ENCODE peak calls at places on chromosome 13, in five cellular contexts. One of them, this sample, is unnamed.

GRCh38 chr13:42876810-42877550 is 95.6 kb downstream of the FAM216B start:
- DNase-seq in Caco-2: no peak
- DNase-seq in aorta: no peak
- DNase-seq in Karpas-422: no peak
- DNase-seq in tibial nerve: no peak
- DNase-seq in this sample: peak; percentile 59

GRCh38 chr13:31032574-31033095 is 100.2 kb downstream of the TEX26 start:
- DNase-seq in Caco-2: no peak
- DNase-seq in aorta: no peak
- DNase-seq in Karpas-422: no peak
- DNase-seq in tibial nerve: no peak
- DNase-seq in this sample: no peak

GRCh38 chr13:27362064-27362751 is 62.2 kb upstream of the GTF3A start:
- DNase-seq in Caco-2: peak; percentile 93
- DNase-seq in aorta: peak; percentile 96
- DNase-seq in Karpas-422: peak; percentile 86
- DNase-seq in tibial nerve: peak; percentile 75
- DNase-seq in this sample: peak; percentile 92

GRCh38 chr13:62510906-62511655 is 1095.4 kb upstream of the PCDH20 start:
- DNase-seq in Caco-2: no peak
- DNase-seq in aorta: no peak
- DNase-seq in Karpas-422: no peak
- DNase-seq in tibial nerve: no peak
- DNase-seq in this sample: no peak

GRCh38 chr13:23339225-23339624 is 94.3 kb downstream of the SACS start:
- DNase-seq in Caco-2: no peak
- DNase-seq in aorta: no peak
- DNase-seq in Karpas-422: no peak
- DNase-seq in tibial nerve: no peak
- DNase-seq in this sample: no peak

GRCh38 chr13:77751513-77752456 is 54.3 kb downstream of the SLAIN1 start:
- DNase-seq in Caco-2: peak; percentile 54
- DNase-seq in aorta: no peak
- DNase-seq in Karpas-422: peak; percentile 77
- DNase-seq in tibial nerve: no peak
- DNase-seq in this sample: peak; percentile 72

GRCh38 chr13:109402976-109403375 is 383.4 kb downstream of the IRS2 start:
- DNase-seq in Caco-2: no peak
- DNase-seq in aorta: no peak
- DNase-seq in Karpas-422: no peak
- DNase-seq in tibial nerve: no peak
- DNase-seq in this sample: peak; percentile 20

GRCh38 chr13:51961493-51962403 is 49.5 kb downstream of the ATP7B start:
- DNase-seq in Caco-2: no peak
- DNase-seq in aorta: no peak
- DNase-seq in Karpas-422: no peak
- DNase-seq in tibial nerve: no peak
- DNase-seq in this sample: no peak

GRCh38 chr13:42211704-42212103 is 60.2 kb upstream of the AKAP11 start:
- DNase-seq in Caco-2: no peak
- DNase-seq in aorta: no peak
- DNase-seq in Karpas-422: no peak
- DNase-seq in tibial nerve: no peak
- DNase-seq in this sample: no peak

GRCh38 chr13:96792736-96793444 is 201.4 kb downstream of the OXGR1 start:
- DNase-seq in Caco-2: no peak
- DNase-seq in aorta: no peak
- DNase-seq in Karpas-422: no peak
- DNase-seq in tibial nerve: no peak
- DNase-seq in this sample: no peak

GRCh38 chr13:90365130-90365529 is 982.4 kb upstream of the MIR17HG start:
- DNase-seq in Caco-2: no peak
- DNase-seq in aorta: no peak
- DNase-seq in Karpas-422: no peak
- DNase-seq in tibial nerve: no peak
- DNase-seq in this sample: peak; percentile 35

GRCh38 chr13:73809561-73809960 is 324.6 kb downstream of the KLF12 start:
- DNase-seq in Caco-2: no peak
- DNase-seq in aorta: no peak
- DNase-seq in Karpas-422: no peak
- DNase-seq in tibial nerve: no peak
- DNase-seq in this sample: peak; percentile 30

GRCh38 chr13:113819731-113820715 is 43.9 kb downstream of the GAS6 start:
- DNase-seq in Caco-2: no peak
- DNase-seq in aorta: peak; percentile 77
- DNase-seq in Karpas-422: no peak
- DNase-seq in tibial nerve: no peak
- DNase-seq in this sample: no peak
- H3K4me1 ChIP-seq in Caco-2: no peaks in the 10 kb centered on the region
- H3K4me1 ChIP-seq in aorta: no peaks in the 10 kb centered on the region
- H3K4me1 ChIP-seq in Karpas-422: peaks cover 9% of the 10 kb centered on the region
- H3K4me1 ChIP-seq in tibial nerve: peaks cover 20% of the 10 kb centered on the region
- H3K4me1 ChIP-seq in this sample: peaks cover 36% of the 10 kb centered on the region

GRCh38 chr13:79485014-79485441 is 4.1 kb downstream of the NDFIP2 start:
- DNase-seq in Caco-2: peak; percentile 78
- DNase-seq in aorta: no peak
- DNase-seq in Karpas-422: no peak
- DNase-seq in tibial nerve: no peak
- DNase-seq in this sample: peak; percentile 91
- H3K4me3 ChIP-seq in Caco-2: no peak overlapping the region
- H3K4me3 ChIP-seq in aorta: no peak overlapping the region
- H3K4me3 ChIP-seq in Karpas-422: no peak overlapping the region
- H3K4me3 ChIP-seq in tibial nerve: no peak overlapping the region
- H3K4me3 ChIP-seq in this sample: peak overlapping the region; percentile 4

GRCh38 chr13:112250788-112251445 is 125.2 kb upstream of the SPACA7 start:
- DNase-seq in Caco-2: no peak
- DNase-seq in aorta: no peak
- DNase-seq in Karpas-422: no peak
- DNase-seq in tibial nerve: no peak
- DNase-seq in this sample: no peak

GRCh38 chr13:112248406-112248760 is 127.8 kb upstream of the SPACA7 start:
- DNase-seq in Caco-2: no peak
- DNase-seq in aorta: no peak
- DNase-seq in Karpas-422: no peak
- DNase-seq in tibial nerve: no peak
- DNase-seq in this sample: no peak

GRCh38 chr13:112251930-112252585 is 124.1 kb upstream of the SPACA7 start:
- DNase-seq in Caco-2: no peak
- DNase-seq in aorta: no peak
- DNase-seq in Karpas-422: no peak
- DNase-seq in tibial nerve: no peak
- DNase-seq in this sample: no peak

GRCh38 chr13:112248909-112249592 is 127.1 kb upstream of the SPACA7 start:
- DNase-seq in Caco-2: no peak
- DNase-seq in aorta: no peak
- DNase-seq in Karpas-422: no peak
- DNase-seq in tibial nerve: no peak
- DNase-seq in this sample: no peak

DNA sequence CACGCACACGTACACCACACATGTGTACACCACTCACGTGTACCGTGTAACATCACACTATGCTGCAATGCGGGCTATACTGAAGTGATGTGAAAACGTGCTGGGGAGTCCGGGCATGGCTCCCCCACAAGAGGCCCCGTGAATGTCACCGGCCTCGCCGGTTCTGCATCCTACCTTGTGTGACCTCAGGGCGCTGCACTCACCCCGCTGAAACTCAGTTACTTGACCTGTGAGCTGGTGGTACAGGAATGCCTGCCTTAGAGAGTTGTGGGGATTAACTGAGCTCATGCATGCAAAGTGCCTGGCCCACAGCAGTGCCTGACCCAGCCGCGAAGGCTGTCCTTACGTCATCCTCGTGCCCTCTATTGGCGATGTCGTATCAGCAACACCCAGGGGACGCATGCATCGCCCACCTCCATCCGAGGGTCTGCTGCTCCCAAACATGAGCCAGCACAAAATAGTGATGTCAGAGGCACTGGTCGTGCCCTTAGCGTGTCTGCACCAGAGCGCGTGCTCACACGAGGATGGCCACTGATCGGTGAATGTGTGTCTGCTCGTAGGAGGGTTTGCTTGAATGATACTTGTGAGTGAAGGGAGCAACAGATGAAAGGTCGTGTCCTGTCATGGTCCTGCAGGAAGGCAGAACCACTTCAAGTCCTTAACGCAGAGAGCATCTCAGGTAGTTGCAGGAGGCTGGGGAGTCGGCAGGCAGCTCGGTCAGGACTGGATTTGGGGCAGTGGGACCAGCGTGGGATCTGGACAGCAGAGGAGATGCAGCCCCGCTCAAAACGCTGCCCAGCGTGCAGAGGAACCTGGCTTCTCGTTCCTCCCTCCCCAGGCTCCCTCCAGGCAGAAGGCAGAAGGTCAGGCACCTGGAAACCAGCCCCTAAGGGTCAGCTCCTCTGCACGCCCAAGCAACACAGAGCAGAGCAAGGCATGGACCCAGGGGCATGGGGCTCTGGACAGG is 126.2 kb upstream of the SPACA7 start:
- DNase-seq in Caco-2: no peak
- DNase-seq in aorta: peak; percentile 21
- DNase-seq in Karpas-422: no peak
- DNase-seq in tibial nerve: no peak
- DNase-seq in this sample: no peak
- H3K9me3 ChIP-seq in Caco-2: no peaks in the 10 kb centered on the region
- H3K9me3 ChIP-seq in aorta: no peaks in the 10 kb centered on the region
- H3K9me3 ChIP-seq in Karpas-422: no peaks in the 10 kb centered on the region
- H3K9me3 ChIP-seq in tibial nerve: peaks cover 12% of the 10 kb centered on the region
- H3K9me3 ChIP-seq in this sample: peaks cover 2% of the 10 kb centered on the region

GRCh38 chr13:71877280-71877653 is 10.3 kb upstream of the DACH1 start:
- DNase-seq in Caco-2: peak; percentile 4
- DNase-seq in aorta: no peak
- DNase-seq in Karpas-422: no peak
- DNase-seq in tibial nerve: no peak
- DNase-seq in this sample: no peak
- H3K4me1 ChIP-seq in Caco-2: no peaks in the 10 kb centered on the region
- H3K4me1 ChIP-seq in aorta: no peaks in the 10 kb centered on the region
- H3K4me1 ChIP-seq in Karpas-422: no peaks in the 10 kb centered on the region
- H3K4me1 ChIP-seq in tibial nerve: no peaks in the 10 kb centered on the region
- H3K4me1 ChIP-seq in this sample: peaks cover 10% of the 10 kb centered on the region

GRCh38 chr13:33578786-33579185 is 239.2 kb upstream of the RFC3 start:
- DNase-seq in Caco-2: no peak
- DNase-seq in aorta: no peak
- DNase-seq in Karpas-422: no peak
- DNase-seq in tibial nerve: no peak
- DNase-seq in this sample: no peak
- H3K4me3 ChIP-seq in Caco-2: no peak overlapping the region
- H3K4me3 ChIP-seq in aorta: no peak overlapping the region
- H3K4me3 ChIP-seq in Karpas-422: no peak overlapping the region
- H3K4me3 ChIP-seq in tibial nerve: no peak overlapping the region
- H3K4me3 ChIP-seq in this sample: no peak overlapping the region

DNA sequence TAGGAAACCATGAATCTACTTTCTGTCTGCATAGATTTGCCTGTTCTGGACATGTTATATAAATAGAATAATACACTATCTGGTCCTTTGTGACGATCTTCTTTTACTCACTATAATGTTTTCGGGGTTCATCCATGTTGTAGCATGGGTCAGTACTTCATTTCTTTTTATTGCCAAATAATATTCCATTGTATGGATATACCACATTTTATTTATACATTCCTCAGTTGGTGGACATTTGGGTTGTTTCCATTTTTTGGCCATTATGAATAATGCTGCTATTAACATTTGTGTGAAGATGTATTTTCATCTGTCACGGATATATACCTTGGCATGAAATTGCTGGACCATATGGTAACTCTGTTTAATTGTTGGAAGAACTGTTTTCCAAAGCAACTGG is 6.8 kb downstream of the BIVM start:
- DNase-seq in Caco-2: no peak
- DNase-seq in aorta: no peak
- DNase-seq in Karpas-422: no peak
- DNase-seq in tibial nerve: no peak
- DNase-seq in this sample: no peak
- H3K9me3 ChIP-seq in Caco-2: no peaks in the 10 kb centered on the region
- H3K9me3 ChIP-seq in aorta: no peaks in the 10 kb centered on the region
- H3K9me3 ChIP-seq in Karpas-422: no peaks in the 10 kb centered on the region
- H3K9me3 ChIP-seq in tibial nerve: peaks cover 2% of the 10 kb centered on the region
- H3K9me3 ChIP-seq in this sample: peaks cover 6% of the 10 kb centered on the region

GRCh38 chr13:49633687-49634086 is 5.4 kb downstream of the ARL11 start:
- DNase-seq in Caco-2: no peak
- DNase-seq in aorta: no peak
- DNase-seq in Karpas-422: no peak
- DNase-seq in tibial nerve: no peak
- DNase-seq in this sample: no peak

GRCh38 chr13:49636705-49637104 is 8.4 kb downstream of the ARL11 start:
- DNase-seq in Caco-2: no peak
- DNase-seq in aorta: no peak
- DNase-seq in Karpas-422: no peak
- DNase-seq in tibial nerve: no peak
- DNase-seq in this sample: no peak

GRCh38 chr13:49638416-49639072 is 10.2 kb downstream of the ARL11 start:
- DNase-seq in Caco-2: no peak
- DNase-seq in aorta: no peak
- DNase-seq in Karpas-422: no peak
- DNase-seq in tibial nerve: no peak
- DNase-seq in this sample: no peak

GRCh38 chr13:49637989-49638388 is 9.7 kb downstream of the ARL11 start:
- DNase-seq in Caco-2: no peak
- DNase-seq in aorta: no peak
- DNase-seq in Karpas-422: no peak
- DNase-seq in tibial nerve: no peak
- DNase-seq in this sample: no peak

DNA sequence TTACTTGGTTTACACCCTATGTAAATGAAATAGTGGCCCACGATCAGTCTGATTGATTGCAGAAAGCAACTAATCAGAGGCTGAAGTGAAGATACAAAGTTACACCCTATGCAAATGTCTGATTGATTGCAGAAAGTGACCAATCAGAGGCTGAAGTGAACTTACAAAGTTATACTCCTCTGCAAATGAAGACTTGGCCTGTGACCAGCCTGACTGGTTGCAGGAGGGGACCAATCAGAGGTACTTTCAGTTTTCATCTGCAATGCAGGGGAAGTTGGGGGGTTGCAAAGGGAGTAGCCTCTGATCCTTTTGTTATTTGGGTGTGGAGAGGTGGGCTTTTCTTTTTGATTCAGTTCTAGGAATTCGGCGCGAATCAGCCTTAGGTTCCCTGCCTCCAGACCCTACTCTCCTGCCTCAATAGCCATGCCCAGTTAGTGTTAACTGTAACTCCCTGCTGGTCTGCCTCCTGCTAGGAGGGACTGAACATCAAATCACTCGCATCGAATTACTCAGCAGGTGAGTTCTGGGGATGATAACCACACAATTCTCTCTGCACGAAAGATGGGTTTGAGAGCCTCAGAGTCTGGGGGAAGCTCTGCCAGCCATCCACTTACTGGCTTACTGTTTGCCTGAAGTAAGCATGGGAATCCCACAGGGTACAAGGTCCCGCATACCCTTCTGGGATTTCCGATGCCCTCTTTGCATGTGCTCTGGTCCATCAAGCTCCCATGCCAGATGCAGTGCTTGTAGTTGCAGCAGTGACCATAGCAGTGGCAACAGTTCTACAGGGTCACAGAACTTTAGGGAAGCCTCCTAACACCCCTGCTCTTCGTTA is 7.5 kb downstream of the ARL11 start:
- DNase-seq in Caco-2: no peak
- DNase-seq in aorta: no peak
- DNase-seq in Karpas-422: peak; percentile 82
- DNase-seq in tibial nerve: no peak
- DNase-seq in this sample: no peak
- H3K4me1 ChIP-seq in Caco-2: no peaks in the 10 kb centered on the region
- H3K4me1 ChIP-seq in aorta: no peaks in the 10 kb centered on the region
- H3K4me1 ChIP-seq in Karpas-422: peaks cover 15% of the 10 kb centered on the region
- H3K4me1 ChIP-seq in tibial nerve: no peaks in the 10 kb centered on the region
- H3K4me1 ChIP-seq in this sample: no peaks in the 10 kb centered on the region